ENCODE peak calls at places on chromosomes 3 and 15, in eight cellular contexts. One of them, this sample, is unnamed.

GRCh38 chr15:96346409-96346808 is 15.9 kb downstream of the NR2F2 start:
- DNase-seq in kidney tubule cell: peak
- DNase-seq in GM23248: no peak
- DNase-seq in pulmonary artery endothelial cell: no peak
- DNase-seq in activated gamma-delta T cell treated with Interleukin-2 at 50 U/mL for 16 hours: no peak
- DNase-seq in NCI-H774: no peak
- DNase-seq in EH: no peak
- DNase-seq in lung microvascular endothelial cell: no peak
- DNase-seq in this sample: no peak

GRCh38 chr15:101120961-101121360 is 130.9 kb downstream of the CHSY1 start:
- DNase-seq in kidney tubule cell: no peak
- DNase-seq in GM23248: no peak
- DNase-seq in pulmonary artery endothelial cell: no peak
- DNase-seq in activated gamma-delta T cell treated with Interleukin-2 at 50 U/mL for 16 hours: no peak
- DNase-seq in NCI-H774: no peak
- DNase-seq in EH: no peak
- DNase-seq in lung microvascular endothelial cell: no peak
- DNase-seq in this sample: no peak

GRCh38 chr15:48794697-48795134 is 16.2 kb downstream of the CEP152 start:
- DNase-seq in kidney tubule cell: peak
- DNase-seq in GM23248: peak
- DNase-seq in pulmonary artery endothelial cell: no peak
- DNase-seq in activated gamma-delta T cell treated with Interleukin-2 at 50 U/mL for 16 hours: no peak
- DNase-seq in NCI-H774: no peak
- DNase-seq in EH: peak
- DNase-seq in lung microvascular endothelial cell: peak
- DNase-seq in this sample: no peak

GRCh38 chr15:65226221-65226620 is 14.9 kb upstream of the CILP start:
- DNase-seq in kidney tubule cell: no peak
- DNase-seq in GM23248: no peak
- DNase-seq in pulmonary artery endothelial cell: no peak
- DNase-seq in activated gamma-delta T cell treated with Interleukin-2 at 50 U/mL for 16 hours: no peak
- DNase-seq in NCI-H774: no peak
- DNase-seq in EH: no peak
- DNase-seq in lung microvascular endothelial cell: no peak
- DNase-seq in this sample: no peak

GRCh38 chr3:169278667-169279066 is 384.8 kb downstream of the MECOM start:
- DNase-seq in kidney tubule cell: peak
- DNase-seq in GM23248: no peak
- DNase-seq in pulmonary artery endothelial cell: no peak
- DNase-seq in activated gamma-delta T cell treated with Interleukin-2 at 50 U/mL for 16 hours: no peak
- DNase-seq in NCI-H774: no peak
- DNase-seq in EH: no peak
- DNase-seq in lung microvascular endothelial cell: no peak
- DNase-seq in this sample: no peak

GRCh38 chr3:188092648-188093047 is 61.3 kb upstream of the LPP start:
- DNase-seq in kidney tubule cell: no peak
- DNase-seq in GM23248: peak
- DNase-seq in pulmonary artery endothelial cell: no peak
- DNase-seq in activated gamma-delta T cell treated with Interleukin-2 at 50 U/mL for 16 hours: no peak
- DNase-seq in NCI-H774: no peak
- DNase-seq in EH: peak
- DNase-seq in lung microvascular endothelial cell: no peak
- DNase-seq in this sample: no peak

GRCh38 chr3:152865675-152866074 is 30.7 kb downstream of the P2RY1 start:
- DNase-seq in kidney tubule cell: no peak
- DNase-seq in GM23248: peak
- DNase-seq in pulmonary artery endothelial cell: no peak
- DNase-seq in activated gamma-delta T cell treated with Interleukin-2 at 50 U/mL for 16 hours: no peak
- DNase-seq in NCI-H774: no peak
- DNase-seq in EH: no peak
- DNase-seq in lung microvascular endothelial cell: no peak
- DNase-seq in this sample: no peak

GRCh38 chr3:106457278-106458210 is 588.7 kb upstream of the CBLB start:
- DNase-seq in kidney tubule cell: peak
- DNase-seq in GM23248: peak
- DNase-seq in pulmonary artery endothelial cell: no peak
- DNase-seq in activated gamma-delta T cell treated with Interleukin-2 at 50 U/mL for 16 hours: no peak
- DNase-seq in NCI-H774: no peak
- DNase-seq in EH: peak
- DNase-seq in lung microvascular endothelial cell: peak
- DNase-seq in this sample: peak

GRCh38 chr15:95327661-95328060 is 1002.8 kb upstream of the NR2F2 start:
- DNase-seq in kidney tubule cell: no peak
- DNase-seq in GM23248: no peak
- DNase-seq in pulmonary artery endothelial cell: no peak
- DNase-seq in activated gamma-delta T cell treated with Interleukin-2 at 50 U/mL for 16 hours: no peak
- DNase-seq in NCI-H774: no peak
- DNase-seq in EH: no peak
- DNase-seq in lung microvascular endothelial cell: no peak
- DNase-seq in this sample: no peak

GRCh38 chr3:59502806-59503205 is 453.0 kb upstream of the CFAP20DC start:
- DNase-seq in kidney tubule cell: peak
- DNase-seq in GM23248: peak
- DNase-seq in pulmonary artery endothelial cell: no peak
- DNase-seq in activated gamma-delta T cell treated with Interleukin-2 at 50 U/mL for 16 hours: no peak
- DNase-seq in NCI-H774: no peak
- DNase-seq in EH: peak
- DNase-seq in lung microvascular endothelial cell: no peak
- DNase-seq in this sample: peak

GRCh38 chr3:80785475-80785874 is 976.0 kb downstream of the GBE1 start:
- DNase-seq in kidney tubule cell: no peak
- DNase-seq in GM23248: peak
- DNase-seq in pulmonary artery endothelial cell: no peak
- DNase-seq in activated gamma-delta T cell treated with Interleukin-2 at 50 U/mL for 16 hours: no peak
- DNase-seq in NCI-H774: no peak
- DNase-seq in EH: no peak
- DNase-seq in lung microvascular endothelial cell: no peak
- DNase-seq in this sample: no peak

GRCh38 chr3:56998081-56998529 is 62.4 kb upstream of the SPATA12 start:
- DNase-seq in kidney tubule cell: no peak
- DNase-seq in GM23248: no peak
- DNase-seq in pulmonary artery endothelial cell: no peak
- DNase-seq in activated gamma-delta T cell treated with Interleukin-2 at 50 U/mL for 16 hours: no peak
- DNase-seq in NCI-H774: no peak
- DNase-seq in EH: no peak
- DNase-seq in lung microvascular endothelial cell: peak
- DNase-seq in this sample: no peak

GRCh38 chr3:172071780-172072179 is 32.4 kb downstream of the FNDC3B start:
- DNase-seq in kidney tubule cell: peak
- DNase-seq in GM23248: no peak
- DNase-seq in pulmonary artery endothelial cell: no peak
- DNase-seq in activated gamma-delta T cell treated with Interleukin-2 at 50 U/mL for 16 hours: no peak
- DNase-seq in NCI-H774: no peak
- DNase-seq in EH: no peak
- DNase-seq in lung microvascular endothelial cell: no peak
- DNase-seq in this sample: no peak

GRCh38 chr3:42505849-42506410 is 3.5 kb downstream of the VIPR1 start:
- DNase-seq in kidney tubule cell: no peak
- DNase-seq in GM23248: no peak
- DNase-seq in pulmonary artery endothelial cell: no peak
- DNase-seq in activated gamma-delta T cell treated with Interleukin-2 at 50 U/mL for 16 hours: no peak
- DNase-seq in NCI-H774: no peak
- DNase-seq in EH: no peak
- DNase-seq in lung microvascular endothelial cell: no peak
- DNase-seq in this sample: no peak

GRCh38 chr15:73283341-73283962 is 85.3 kb downstream of the HCN4 start:
- DNase-seq in kidney tubule cell: peak
- DNase-seq in GM23248: peak
- DNase-seq in pulmonary artery endothelial cell: no peak
- DNase-seq in activated gamma-delta T cell treated with Interleukin-2 at 50 U/mL for 16 hours: no peak
- DNase-seq in NCI-H774: no peak
- DNase-seq in EH: no peak
- DNase-seq in lung microvascular endothelial cell: no peak
- DNase-seq in this sample: no peak

GRCh38 chr15:85793641-85794597 is 806 bp downstream of the KLHL25 start:
- DNase-seq in kidney tubule cell: peak
- DNase-seq in GM23248: peak
- DNase-seq in pulmonary artery endothelial cell: no peak
- DNase-seq in activated gamma-delta T cell treated with Interleukin-2 at 50 U/mL for 16 hours: peak
- DNase-seq in NCI-H774: no peak
- DNase-seq in EH: peak
- DNase-seq in lung microvascular endothelial cell: peak
- DNase-seq in this sample: no peak

GRCh38 chr3:129533406-129533805 is 5.0 kb downstream of the RHO start:
- DNase-seq in kidney tubule cell: no peak
- DNase-seq in GM23248: no peak
- DNase-seq in pulmonary artery endothelial cell: no peak
- DNase-seq in activated gamma-delta T cell treated with Interleukin-2 at 50 U/mL for 16 hours: no peak
- DNase-seq in NCI-H774: no peak
- DNase-seq in EH: no peak
- DNase-seq in lung microvascular endothelial cell: no peak
- DNase-seq in this sample: no peak

GRCh38 chr15:35912196-35912595 is 366.2 kb upstream of the DPH6 start:
- DNase-seq in kidney tubule cell: no peak
- DNase-seq in GM23248: peak
- DNase-seq in pulmonary artery endothelial cell: no peak
- DNase-seq in activated gamma-delta T cell treated with Interleukin-2 at 50 U/mL for 16 hours: no peak
- DNase-seq in NCI-H774: no peak
- DNase-seq in EH: peak
- DNase-seq in lung microvascular endothelial cell: peak
- DNase-seq in this sample: no peak

GRCh38 chr15:50939911-50940310 is 31.4 kb downstream of the AP4E1 start:
- DNase-seq in kidney tubule cell: no peak
- DNase-seq in GM23248: peak
- DNase-seq in pulmonary artery endothelial cell: no peak
- DNase-seq in activated gamma-delta T cell treated with Interleukin-2 at 50 U/mL for 16 hours: no peak
- DNase-seq in NCI-H774: no peak
- DNase-seq in EH: peak
- DNase-seq in lung microvascular endothelial cell: peak
- DNase-seq in this sample: no peak

GRCh38 chr15:63938486-63939061 is 104.8 kb upstream of the HERC1 start:
- DNase-seq in kidney tubule cell: peak
- DNase-seq in GM23248: peak
- DNase-seq in pulmonary artery endothelial cell: no peak
- DNase-seq in activated gamma-delta T cell treated with Interleukin-2 at 50 U/mL for 16 hours: no peak
- DNase-seq in NCI-H774: no peak
- DNase-seq in EH: peak
- DNase-seq in lung microvascular endothelial cell: peak
- DNase-seq in this sample: no peak

GRCh38 chr15:94671845-94672524 is 440.6 kb downstream of the MCTP2 start:
- DNase-seq in kidney tubule cell: no peak
- DNase-seq in GM23248: peak
- DNase-seq in pulmonary artery endothelial cell: peak
- DNase-seq in activated gamma-delta T cell treated with Interleukin-2 at 50 U/mL for 16 hours: no peak
- DNase-seq in NCI-H774: no peak
- DNase-seq in EH: no peak
- DNase-seq in lung microvascular endothelial cell: peak
- DNase-seq in this sample: no peak

GRCh38 chr3:89395996-89396395 is 288.6 kb downstream of the EPHA3 start:
- DNase-seq in kidney tubule cell: no peak
- DNase-seq in GM23248: no peak
- DNase-seq in pulmonary artery endothelial cell: no peak
- DNase-seq in activated gamma-delta T cell treated with Interleukin-2 at 50 U/mL for 16 hours: no peak
- DNase-seq in NCI-H774: no peak
- DNase-seq in EH: no peak
- DNase-seq in lung microvascular endothelial cell: no peak
- DNase-seq in this sample: no peak

GRCh38 chr15:47367991-47368390 is 349.3 kb upstream of the SEMA6D start:
- DNase-seq in kidney tubule cell: no peak
- DNase-seq in GM23248: no peak
- DNase-seq in pulmonary artery endothelial cell: no peak
- DNase-seq in activated gamma-delta T cell treated with Interleukin-2 at 50 U/mL for 16 hours: no peak
- DNase-seq in NCI-H774: no peak
- DNase-seq in EH: no peak
- DNase-seq in lung microvascular endothelial cell: no peak
- DNase-seq in this sample: no peak

GRCh38 chr3:25846282-25846681 is 56.4 kb downstream of the OXSM start:
- DNase-seq in kidney tubule cell: no peak
- DNase-seq in GM23248: no peak
- DNase-seq in pulmonary artery endothelial cell: no peak
- DNase-seq in activated gamma-delta T cell treated with Interleukin-2 at 50 U/mL for 16 hours: no peak
- DNase-seq in NCI-H774: no peak
- DNase-seq in EH: no peak
- DNase-seq in lung microvascular endothelial cell: no peak
- DNase-seq in this sample: no peak

GRCh38 chr3:131535131-131535530 is 32.4 kb upstream of the MRPL3 start:
- DNase-seq in kidney tubule cell: no peak
- DNase-seq in GM23248: peak
- DNase-seq in pulmonary artery endothelial cell: no peak
- DNase-seq in activated gamma-delta T cell treated with Interleukin-2 at 50 U/mL for 16 hours: no peak
- DNase-seq in NCI-H774: no peak
- DNase-seq in EH: peak
- DNase-seq in lung microvascular endothelial cell: no peak
- DNase-seq in this sample: no peak

GRCh38 chr15:80773122-80773551 is 6.0 kb upstream of the CEMIP start:
- DNase-seq in kidney tubule cell: no peak
- DNase-seq in GM23248: peak
- DNase-seq in pulmonary artery endothelial cell: no peak
- DNase-seq in activated gamma-delta T cell treated with Interleukin-2 at 50 U/mL for 16 hours: no peak
- DNase-seq in NCI-H774: no peak
- DNase-seq in EH: peak
- DNase-seq in lung microvascular endothelial cell: no peak
- DNase-seq in this sample: no peak

GRCh38 chr3:195895900-195896360 is 12.4 kb downstream of the TNK2 start:
- DNase-seq in kidney tubule cell: peak
- DNase-seq in GM23248: peak
- DNase-seq in pulmonary artery endothelial cell: no peak
- DNase-seq in activated gamma-delta T cell treated with Interleukin-2 at 50 U/mL for 16 hours: peak
- DNase-seq in NCI-H774: peak
- DNase-seq in EH: peak
- DNase-seq in lung microvascular endothelial cell: peak
- DNase-seq in this sample: no peak

GRCh38 chr3:197372076-197372661 is 73.8 kb upstream of the DLG1 start:
- DNase-seq in kidney tubule cell: peak
- DNase-seq in GM23248: peak
- DNase-seq in pulmonary artery endothelial cell: no peak
- DNase-seq in activated gamma-delta T cell treated with Interleukin-2 at 50 U/mL for 16 hours: no peak
- DNase-seq in NCI-H774: no peak
- DNase-seq in EH: peak
- DNase-seq in lung microvascular endothelial cell: peak
- DNase-seq in this sample: no peak

GRCh38 chr3:184662192-184662591 is 49.7 kb downstream of the MAGEF1 start:
- DNase-seq in kidney tubule cell: no peak
- DNase-seq in GM23248: peak
- DNase-seq in pulmonary artery endothelial cell: no peak
- DNase-seq in activated gamma-delta T cell treated with Interleukin-2 at 50 U/mL for 16 hours: no peak
- DNase-seq in NCI-H774: no peak
- DNase-seq in EH: peak
- DNase-seq in lung microvascular endothelial cell: no peak
- DNase-seq in this sample: no peak

GRCh38 chr3:56987238-56987932 is 73.1 kb upstream of the SPATA12 start:
- DNase-seq in kidney tubule cell: no peak
- DNase-seq in GM23248: no peak
- DNase-seq in pulmonary artery endothelial cell: no peak
- DNase-seq in activated gamma-delta T cell treated with Interleukin-2 at 50 U/mL for 16 hours: no peak
- DNase-seq in NCI-H774: no peak
- DNase-seq in EH: no peak
- DNase-seq in lung microvascular endothelial cell: peak
- DNase-seq in this sample: no peak

GRCh38 chr3:189355481-189356201 is 183.9 kb downstream of the TPRG1 start:
- DNase-seq in kidney tubule cell: peak
- DNase-seq in GM23248: peak
- DNase-seq in pulmonary artery endothelial cell: no peak
- DNase-seq in activated gamma-delta T cell treated with Interleukin-2 at 50 U/mL for 16 hours: peak
- DNase-seq in NCI-H774: no peak
- DNase-seq in EH: peak
- DNase-seq in lung microvascular endothelial cell: no peak
- DNase-seq in this sample: no peak

GRCh38 chr3:178236555-178237277 is 299.5 kb upstream of the KCNMB2 start:
- DNase-seq in kidney tubule cell: no peak
- DNase-seq in GM23248: peak
- DNase-seq in pulmonary artery endothelial cell: no peak
- DNase-seq in activated gamma-delta T cell treated with Interleukin-2 at 50 U/mL for 16 hours: no peak
- DNase-seq in NCI-H774: no peak
- DNase-seq in EH: peak
- DNase-seq in lung microvascular endothelial cell: no peak
- DNase-seq in this sample: no peak

GRCh38 chr3:86229086-86229774 is 761.7 kb downstream of the VGLL3 start:
- DNase-seq in kidney tubule cell: no peak
- DNase-seq in GM23248: no peak
- DNase-seq in pulmonary artery endothelial cell: no peak
- DNase-seq in activated gamma-delta T cell treated with Interleukin-2 at 50 U/mL for 16 hours: no peak
- DNase-seq in NCI-H774: no peak
- DNase-seq in EH: no peak
- DNase-seq in lung microvascular endothelial cell: no peak
- DNase-seq in this sample: no peak

This sample was measured in GOT3.